ENCODE peak calls at places on chromosomes 7 and 10, in five cellular contexts. P, Q, K, H and T are unnamed samples.

GRCh38 chr7:949021-949934 is 5.2 kb downstream of the ADAP1 start:
- DNase-seq in P (no peak), Q (peak), K (no peak), H (peak), T (no peak)

GRCh38 chr7:2233876-2234275 is 1.1 kb upstream of the MAD1L1 start:
- DNase-seq in P (no peak), Q (no peak), K (no peak), H (no peak), T (no peak)

GRCh38 chr10:71621263-71621751 is 98.3 kb downstream of the C10orf105 start:
- DNase-seq in P (no peak), Q (peak), K (no peak), H (no peak), T (no peak)

GRCh38 chr7:13880789-13881188 is 108.7 kb downstream of the ETV1 start:
- DNase-seq in P (no peak), Q (no peak), K (peak), H (no peak), T (no peak)

GRCh38 chr10:72308320-72308987 is 34.7 kb downstream of the DDIT4 start:
- DNase-seq in P (no peak), Q (no peak), K (peak), H (no peak), T (no peak)

GRCh38 chr10:124263726-124264125 is 155.0 kb downstream of the OAT start:
- DNase-seq in P (no peak), Q (no peak), K (no peak), H (no peak), T (no peak)

GRCh38 chr7:26393855-26394254 is 102.2 kb downstream of the SNX10 start:
- DNase-seq in P (no peak), Q (no peak), K (peak), H (no peak), T (no peak)

GRCh38 chr10:78972947-78973900 is 95.5 kb upstream of the ZMIZ1 start:
- DNase-seq in P (peak), Q (peak), K (peak), H (peak), T (no peak)

GRCh38 chr10:128969551-128969950 is 497.5 kb upstream of the MGMT start:
- DNase-seq in P (no peak), Q (no peak), K (no peak), H (no peak), T (no peak)

GRCh38 chr10:97234403-97234802 is 48.6 kb upstream of the SLIT1 start:
- DNase-seq in P (no peak), Q (no peak), K (no peak), H (no peak), T (no peak)

GRCh38 chr7:74521855-74522254 is 68.1 kb downstream of the GTF2IRD1 start:
- DNase-seq in P (no peak), Q (no peak), K (no peak), H (no peak), T (no peak)

GRCh38 chr7:24472093-24472492 is 101.2 kb upstream of the PALS2 start:
- DNase-seq in P (no peak), Q (no peak), K (no peak), H (no peak), T (no peak)

GRCh38 chr7:66452165-66452564 is 176.5 kb upstream of the KCTD7 start:
- DNase-seq in P (no peak), Q (no peak), K (no peak), H (no peak), T (no peak)

GRCh38 chr7:64581929-64582894 is 19.3 kb upstream of the ZNF680 start:
- DNase-seq in P (no peak), Q (no peak), K (no peak), H (no peak), T (no peak)

GRCh38 chr7:47573758-47574472 is 8.0 kb downstream of the TNS3 start:
- DNase-seq in P (no peak), Q (no peak), K (peak), H (no peak), T (no peak)

GRCh38 chr10:114631090-114631677 is 26.9 kb downstream of the ABLIM1 start:
- DNase-seq in P (no peak), Q (no peak), K (no peak), H (no peak), T (no peak)

GRCh38 chr7:92110857-92111256 is 23.4 kb downstream of the CYP51A1 start:
- DNase-seq in P (no peak), Q (no peak), K (no peak), H (no peak), T (no peak)

GRCh38 chr7:20346577-20346976 is 15.9 kb downstream of the ITGB8 start:
- DNase-seq in P (no peak), Q (no peak), K (no peak), H (no peak), T (no peak)

GRCh38 chr10:70283445-70284399 is at the start of gene NPFFR1:
- DNase-seq in P (no peak), Q (no peak), K (no peak), H (peak), T (peak)

GRCh38 chr7:64628192-64628591 is 37.7 kb upstream of the ZNF107 start:
- DNase-seq in P (no peak), Q (no peak), K (no peak), H (no peak), T (no peak)

GRCh38 chr10:91347529-91347928 is 62.6 kb upstream of the HECTD2 start:
- DNase-seq in P (no peak), Q (no peak), K (no peak), H (no peak), T (no peak)

GRCh38 chr7:55550010-55550409 is 22.3 kb downstream of the VOPP1 start:
- DNase-seq in P (no peak), Q (no peak), K (no peak), H (no peak), T (no peak)
- TF ChIP-seq CTCF in P (peak), Q (peak), K (peak), H (no peak), T (no peak)

DNA sequence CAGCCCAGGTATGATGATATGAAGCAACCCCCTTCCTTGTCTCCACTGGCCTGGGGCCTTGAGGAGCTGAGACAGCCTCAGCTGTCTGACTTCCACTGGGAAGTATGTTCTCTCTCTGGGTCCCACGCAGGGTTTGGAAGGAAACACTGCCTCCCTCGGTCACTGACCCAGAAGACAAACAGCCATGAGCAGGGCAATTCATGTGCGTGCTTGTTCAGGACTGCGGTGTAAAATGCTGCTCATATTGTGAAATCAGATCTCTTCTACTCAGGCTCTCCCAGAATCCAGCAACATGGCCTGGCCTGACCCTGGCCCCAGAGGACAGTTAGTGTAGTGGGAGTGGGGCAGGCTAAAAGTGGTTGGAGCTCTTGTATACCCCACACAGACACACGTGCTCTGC is 2.8 kb downstream of the CLCN1 start:
- DNase-seq in P (no peak), Q (no peak), K (no peak), H (no peak), T (no peak)
- TF ChIP-seq CTCF in P (no peak), Q (no peak), K (no peak), H (no peak), T (no peak)

GRCh38 chr7:36086571-36086970 is 66.5 kb upstream of the EEPD1 start:
- DNase-seq in P (no peak), Q (no peak), K (no peak), H (no peak), T (no peak)

GRCh38 chr7:36082910-36083309 is 70.1 kb upstream of the EEPD1 start:
- DNase-seq in P (no peak), Q (no peak), K (no peak), H (no peak), T (no peak)

GRCh38 chr7:36083626-36084380 is 69.3 kb upstream of the EEPD1 start:
- DNase-seq in P (no peak), Q (no peak), K (no peak), H (no peak), T (no peak)

GRCh38 chr7:36085096-36085495 is 68.0 kb upstream of the EEPD1 start:
- DNase-seq in P (no peak), Q (no peak), K (no peak), H (no peak), T (no peak)

GRCh38 chr7:36084485-36085091 is 68.5 kb upstream of the EEPD1 start:
- DNase-seq in P (no peak), Q (peak), K (peak), H (peak), T (peak)
- TF ChIP-seq CTCF in P (no peak), Q (no peak), K (peak), H (no peak), T (peak)

GRCh38 chr7:158957921-158958471 is 101.6 kb downstream of the DYNC2I1 start:
- DNase-seq in P (no peak), Q (no peak), K (no peak), H (no peak), T (no peak)

GRCh38 chr7:158958618-158959017 is 102.3 kb downstream of the DYNC2I1 start:
- DNase-seq in P (no peak), Q (peak), K (no peak), H (no peak), T (no peak)

GRCh38 chr7:158955932-158956804 is 99.8 kb downstream of the DYNC2I1 start:
- DNase-seq in P (no peak), Q (no peak), K (no peak), H (no peak), T (no peak)

GRCh38 chr7:158956805-158957506 is 100.6 kb downstream of the DYNC2I1 start:
- DNase-seq in P (no peak), Q (no peak), K (no peak), H (no peak), T (no peak)

DNA sequence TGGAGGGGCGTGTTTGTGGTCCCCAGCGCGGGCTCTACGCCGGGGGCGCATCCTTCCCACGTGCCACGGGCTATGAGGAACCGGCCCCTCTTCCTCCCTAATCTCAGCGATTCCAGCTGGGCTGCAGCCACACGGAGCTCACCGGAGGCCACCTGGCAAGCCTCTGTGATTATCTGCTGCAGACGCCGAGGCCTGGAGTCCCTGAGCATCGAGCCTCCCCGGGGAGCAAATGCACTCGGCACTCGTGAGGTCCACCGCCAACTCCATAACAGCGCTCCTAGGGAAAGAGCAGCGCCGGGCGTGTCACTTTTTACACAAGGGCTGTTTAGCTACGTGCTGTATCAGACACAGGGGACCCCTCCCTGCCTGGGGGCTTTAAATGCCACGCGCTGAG is 101.1 kb downstream of the DYNC2I1 start:
- DNase-seq in P (no peak), Q (no peak), K (no peak), H (peak), T (no peak)
- TF ChIP-seq CTCF in P (no peak), Q (no peak), K (no peak), H (no peak), T (no peak)

GRCh38 chr10:20855398-20856038 is 41.6 kb downstream of the NEBL start:
- DNase-seq in P (no peak), Q (no peak), K (no peak), H (no peak), T (no peak)
- TF ChIP-seq CTCF in P (peak), Q (no peak), K (peak), H (peak), T (peak)

DNA sequence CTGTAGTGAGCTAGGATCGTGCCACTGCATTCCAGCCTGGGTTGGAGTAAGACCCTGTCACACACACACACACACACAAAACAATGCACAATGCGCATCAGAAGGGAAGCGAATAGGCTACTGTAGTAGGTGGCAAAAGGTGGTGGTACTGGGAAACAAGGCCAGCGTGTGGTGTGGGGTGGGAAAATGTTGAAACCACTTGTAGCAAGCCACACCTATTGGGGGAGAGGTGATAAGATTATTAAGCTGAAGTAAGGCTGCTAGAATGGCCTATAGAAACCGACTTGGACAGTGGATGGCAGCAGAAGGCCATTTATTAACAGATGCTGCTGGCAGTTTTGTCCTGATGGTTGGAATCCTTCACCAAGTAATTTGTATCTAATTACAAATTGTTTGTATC is 7.2 kb upstream of the CHCHD1 start:
- DNase-seq in P (no peak), Q (no peak), K (no peak), H (no peak), T (no peak)
- TF ChIP-seq CTCF in P (peak), Q (no peak), K (no peak), H (no peak), T (no peak)

GRCh38 chr7:151348970-151349369 is 7.4 kb downstream of the NUB1 start:
- DNase-seq in P (no peak), Q (no peak), K (no peak), H (no peak), T (no peak)

GRCh38 chr7:151352512-151352911 is 10.9 kb downstream of the NUB1 start:
- DNase-seq in P (no peak), Q (no peak), K (no peak), H (no peak), T (no peak)

GRCh38 chr7:151351967-151352366 is 10.4 kb downstream of the NUB1 start:
- DNase-seq in P (peak), Q (no peak), K (no peak), H (no peak), T (no peak)

GRCh38 chr7:151349507-151349853 is 7.9 kb downstream of the NUB1 start:
- DNase-seq in P (no peak), Q (no peak), K (no peak), H (no peak), T (peak)

GRCh38 chr7:151351027-151351426 is 9.4 kb downstream of the NUB1 start:
- DNase-seq in P (no peak), Q (no peak), K (no peak), H (peak), T (no peak)
- TF ChIP-seq CTCF in P (peak), Q (no peak), K (peak), H (peak), T (no peak)

DNA sequence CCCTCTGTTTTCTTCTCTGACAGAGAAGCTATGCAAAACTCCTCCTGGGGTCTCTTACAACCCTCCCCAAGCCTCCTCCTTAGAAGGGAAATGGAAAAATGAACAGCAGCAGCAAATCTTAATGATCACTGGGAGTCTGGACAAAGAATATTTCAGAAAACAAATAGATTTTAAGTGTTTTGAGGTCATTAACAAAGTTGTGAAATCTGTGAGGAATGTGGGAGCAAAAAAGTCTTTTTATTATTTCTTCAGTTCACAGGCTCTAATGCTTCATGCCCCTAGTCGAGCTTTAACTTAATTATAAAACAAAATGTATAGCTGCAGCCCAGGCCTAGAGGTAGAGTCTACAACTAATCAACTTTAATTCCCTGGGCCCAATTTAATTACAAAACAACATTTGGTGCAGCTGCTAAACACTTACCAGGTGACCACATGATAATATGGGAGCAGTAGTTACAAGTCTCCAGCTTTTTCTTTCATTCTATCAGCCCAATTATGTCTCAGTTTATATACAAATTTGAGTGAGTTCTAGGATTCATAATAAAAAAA is 293.2 kb downstream of the THSD7A start:
- DNase-seq in P (no peak), Q (no peak), K (no peak), H (no peak), T (no peak)
- TF ChIP-seq CTCF in P (no peak), Q (no peak), K (no peak), H (no peak), T (no peak)

DNA sequence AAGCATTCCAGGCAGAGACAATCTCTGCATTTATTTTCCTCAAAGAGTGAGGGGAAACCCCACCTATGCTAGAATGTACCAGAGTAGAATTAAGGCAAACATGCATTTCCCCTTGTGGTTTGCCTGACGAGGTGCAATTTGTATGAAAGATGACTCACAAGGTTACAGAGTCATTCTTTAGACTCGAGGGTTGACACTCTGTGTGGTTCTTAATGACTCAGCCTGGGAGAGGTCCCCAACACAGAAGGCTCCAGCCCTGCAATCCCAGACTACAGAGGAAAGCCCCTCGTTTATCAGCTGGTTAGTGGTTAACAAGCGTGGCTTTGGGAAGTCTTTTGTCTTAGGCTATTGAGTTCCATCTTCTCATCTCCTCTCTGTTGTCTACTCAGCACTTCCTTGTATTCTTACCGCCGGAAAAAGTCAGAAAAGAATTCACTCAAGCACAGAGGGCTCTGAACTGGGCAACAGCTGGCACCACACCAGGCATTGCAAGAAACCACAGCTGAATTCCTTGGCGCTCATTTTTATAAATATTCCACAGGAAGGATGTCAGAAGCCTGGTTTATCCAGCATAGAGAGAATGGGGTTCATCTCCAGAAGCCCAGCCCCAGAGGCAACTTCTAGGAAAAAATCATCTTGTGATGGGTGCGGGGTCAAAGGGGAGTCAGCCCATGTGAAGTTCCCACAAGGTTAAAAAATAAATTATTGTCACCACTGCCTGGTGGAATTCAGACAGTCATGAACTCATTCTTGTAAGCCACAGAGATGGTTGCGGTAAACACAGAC is 24.4 kb upstream of the SVIL start:
- DNase-seq in P (peak), Q (no peak), K (peak), H (no peak), T (no peak)
- TF ChIP-seq CTCF in P (no peak), Q (no peak), K (peak), H (no peak), T (no peak)

GRCh38 chr10:58512470-58513188 is at the start of gene BICC1:
- DNase-seq in P (peak), Q (peak), K (no peak), H (peak), T (peak)
- TF ChIP-seq CTCF in P (no peak), Q (no peak), K (no peak), H (no peak), T (no peak)